ENCODE peak calls at places on chromosomes 1 and 21, in seven cellular contexts. A is hepatocyte, F is stomach, I is adrenal gland, G is foreskin fibroblast, J is Caco-2, D is fibroblast of lung. N is an unnamed sample.
A peak's percentile ranks its signal among the peaks of the same experiment; 100 is the strongest.

GRCh38 chr1:193054169-193054675 is 4.9 kb downstream of the UCHL5 start:
- DNase-seq in A (no peak), F (no peak), I (no peak), G (no peak), J (no peak), D (no peak), N (no peak)

GRCh38 chr21:34952701-34953100 is 96.4 kb downstream of the RUNX1 start:
- DNase-seq in A (no peak), F (no peak), I (no peak), G (no peak), J (no peak), D (no peak), N (no peak)

GRCh38 chr1:93810316-93810715 is 68.7 kb downstream of the DNTTIP2 start:
- DNase-seq in A (no peak), F (no peak), I (no peak), G (peak; percentile 83), J (no peak), D (no peak), N (no peak)

GRCh38 chr1:183764981-183765380 is 39.9 kb upstream of the RGL1 start:
- DNase-seq in A (no peak), F (no peak), I (no peak), G (peak; percentile 42), J (no peak), D (no peak), N (no peak)

GRCh38 chr1:13828454-13829151 is 128.6 kb downstream of the PRDM2 start:
- DNase-seq in A (peak; percentile 70), F (peak; percentile 63), I (no peak), G (peak; percentile 47), J (peak; percentile 53), D (no peak), N (peak; percentile 36)

GRCh38 chr1:196400478-196401453 is 207.5 kb downstream of the KCNT2 start:
- DNase-seq in A (peak; percentile 9), F (no peak), I (peak; percentile 15), G (peak; percentile 67), J (no peak), D (peak; percentile 93), N (peak; percentile 35)

GRCh38 chr1:212566522-212567479 is 41.8 kb upstream of the ATF3 start:
- DNase-seq in A (peak; percentile 80), F (peak; percentile 34), I (peak; percentile 59), G (peak; percentile 80), J (no peak), D (peak; percentile 93), N (peak; percentile 74)

GRCh38 chr21:34845521-34846213 is 176.9 kb downstream of the CLIC6 start:
- DNase-seq in A (peak; percentile 61), F (peak; percentile 82), I (no peak), G (peak; percentile 76), J (no peak), D (peak; percentile 93), N (peak; percentile 39)

GRCh38 chr21:35648512-35648911 is 411.8 kb downstream of the SETD4 start:
- DNase-seq in A (no peak), F (peak; percentile 74), I (no peak), G (no peak), J (no peak), D (no peak), N (peak; percentile 49)

GRCh38 chr1:240362826-240363225 is 249.1 kb downstream of the GREM2 start:
- DNase-seq in A (no peak), F (no peak), I (no peak), G (peak; percentile 25), J (no peak), D (peak; percentile 14), N (no peak)

GRCh38 chr21:40671721-40672120 is 175.2 kb downstream of the DSCAM start:
- DNase-seq in A (no peak), F (no peak), I (no peak), G (no peak), J (no peak), D (no peak), N (no peak)

GRCh38 chr1:31583995-31584868 is 7.9 kb downstream of the TINAGL1 start:
- DNase-seq in A (peak; percentile 76), F (peak; percentile 94), I (peak; percentile 80), G (peak; percentile 71), J (no peak), D (peak; percentile 80), N (peak; percentile 52)

GRCh38 chr1:65467536-65467935 is 47.1 kb downstream of the LEPR start:
- DNase-seq in A (peak; percentile 83), F (peak; percentile 58), I (no peak), G (peak; percentile 80), J (peak; percentile 86), D (peak; percentile 67), N (peak; percentile 4)

GRCh38 chr1:231310391-231310934 is 27.2 kb downstream of the EXOC8 start:
- DNase-seq in A (no peak), F (no peak), I (no peak), G (no peak), J (no peak), D (no peak), N (no peak)

GRCh38 chr1:58282623-58283022 is 263.9 kb downstream of the OMA1 start:
- DNase-seq in A (no peak), F (no peak), I (no peak), G (no peak), J (no peak), D (no peak), N (no peak)

GRCh38 chr1:66445492-66446181 is 88.3 kb upstream of the SGIP1 start:
- DNase-seq in A (no peak), F (peak; percentile 32), I (no peak), G (no peak), J (no peak), D (no peak), N (no peak)

GRCh38 chr1:17438176-17438976 is 1.1 kb downstream of the RCC2 start:
- DNase-seq in A (peak; percentile 76), F (peak; percentile 69), I (peak; percentile 59), G (peak; percentile 80), J (peak; percentile 53), D (peak; percentile 40), N (peak; percentile 72)

GRCh38 chr1:151513626-151514101 is 2.5 kb downstream of the CGN start:
- DNase-seq in A (peak; percentile 88), F (peak; percentile 85), I (no peak), G (peak; percentile 48), J (peak; percentile 94), D (no peak), N (peak; percentile 24)

GRCh38 chr1:27518808-27519207 is 28.8 kb upstream of the WASF2 start:
- DNase-seq in A (no peak), F (no peak), I (no peak), G (no peak), J (no peak), D (no peak), N (no peak)
- H3K4me3 ChIP-seq in A (no peak overlapping the region), F (no peak overlapping the region), I (no peak overlapping the region), G (no peak overlapping the region), J (no peak overlapping the region), D (no peak overlapping the region), N (no peak overlapping the region)

DNA sequence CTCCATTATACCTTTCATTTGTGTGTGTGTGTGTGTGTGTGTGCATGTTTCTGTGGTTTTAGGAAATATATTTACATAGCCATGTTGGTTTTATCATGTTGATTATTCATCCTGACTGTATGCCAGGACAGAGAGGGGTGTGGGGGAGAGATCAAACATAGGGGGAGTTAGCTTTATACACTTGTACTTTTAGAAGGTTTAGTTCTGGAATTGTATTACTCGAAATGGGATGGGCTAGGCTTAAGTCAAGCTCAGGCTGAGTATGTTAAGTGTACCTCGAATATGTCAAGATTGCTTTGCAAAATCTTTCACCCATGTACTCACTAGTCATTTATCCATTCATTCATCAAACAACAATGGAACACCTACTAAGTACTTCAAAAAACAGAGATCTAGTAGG is 123.3 kb downstream of the HMCN1 start:
- DNase-seq in A (no peak), F (no peak), I (no peak), G (peak; percentile 18), J (no peak), D (no peak), N (no peak)
- H3K4me3 ChIP-seq in A (no peak overlapping the region), F (no peak overlapping the region), I (no peak overlapping the region), G (no peak overlapping the region), J (no peak overlapping the region), D (no peak overlapping the region), N (no peak overlapping the region)

GRCh38 chr21:25456672-25457071 is 150.6 kb downstream of the MRPL39 start:
- DNase-seq in A (no peak), F (peak; percentile 47), I (no peak), G (no peak), J (no peak), D (peak; percentile 14), N (no peak)

GRCh38 chr21:25457946-25458345 is 149.3 kb downstream of the MRPL39 start:
- DNase-seq in A (no peak), F (no peak), I (no peak), G (no peak), J (no peak), D (no peak), N (no peak)

GRCh38 chr21:25458484-25458883 is 148.8 kb downstream of the MRPL39 start:
- DNase-seq in A (no peak), F (no peak), I (no peak), G (no peak), J (no peak), D (no peak), N (no peak)

GRCh38 chr21:25459365-25459764 is 147.9 kb downstream of the MRPL39 start:
- DNase-seq in A (no peak), F (no peak), I (no peak), G (no peak), J (no peak), D (no peak), N (no peak)

DNA sequence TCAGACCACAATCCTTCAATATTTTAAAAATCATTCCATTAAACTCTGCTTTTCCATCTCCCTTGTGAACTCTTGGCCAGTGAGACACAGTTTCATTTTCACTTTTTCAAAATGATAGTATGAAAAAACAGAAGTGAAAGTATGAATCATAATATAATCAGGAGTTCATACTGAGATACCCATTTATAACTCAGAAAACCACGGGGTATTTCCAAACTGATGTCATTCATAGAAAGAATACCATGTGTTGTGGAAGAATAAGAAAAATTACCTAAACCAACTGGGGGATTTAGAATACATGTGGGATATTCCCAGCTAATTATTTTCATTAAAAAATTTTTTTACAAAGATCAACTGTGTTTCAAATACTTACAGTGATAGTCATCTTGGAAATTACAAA is 149.9 kb downstream of the MRPL39 start:
- DNase-seq in A (peak; percentile 5), F (no peak), I (no peak), G (peak; percentile 60), J (no peak), D (peak; percentile 76), N (no peak)
- H3K4me3 ChIP-seq in A (no peak overlapping the region), F (no peak overlapping the region), I (no peak overlapping the region), G (no peak overlapping the region), J (no peak overlapping the region), D (peak overlapping the region; percentile 20), N (peak overlapping the region; percentile 20)

GRCh38 chr1:25433389-25434186 is 2.9 kb downstream of the MACO1 start:
- DNase-seq in A (no peak), F (no peak), I (no peak), G (no peak), J (no peak), D (no peak), N (no peak)
- H3K4me3 ChIP-seq in A (no peak overlapping the region), F (no peak overlapping the region), I (no peak overlapping the region), G (no peak overlapping the region), J (no peak overlapping the region), D (no peak overlapping the region), N (no peak overlapping the region)

GRCh38 chr1:88787023-88787903 is 103.2 kb downstream of the PKN2 start:
- DNase-seq in A (no peak), F (no peak), I (no peak), G (no peak), J (no peak), D (no peak), N (no peak)
- H3K4me3 ChIP-seq in A (no peak overlapping the region), F (no peak overlapping the region), I (no peak overlapping the region), G (no peak overlapping the region), J (no peak overlapping the region), D (no peak overlapping the region), N (no peak overlapping the region)

N was measured in MG63.